ENCODE peak calls at places on chromosomes 11 and 22, in nine cellular contexts. S, M, G, X, P, F, V, Q and J are unnamed samples.
A peak's percentile ranks its signal among the peaks of the same experiment; 100 is the strongest.

GRCh38 chr11:41003339-41003992 is 456.0 kb downstream of the LRRC4C start:
- DNase-seq in F (no peak), P (no peak), X (no peak), M (no peak), G (peak; percentile 12), Q (no peak), S (no peak), V (no peak), J (no peak)

GRCh38 chr22:47190957-47191323 is 428.5 kb downstream of the TBC1D22A start:
- DNase-seq in P (no peak), V (peak; percentile 8), S (no peak), M (no peak), G (no peak), X (no peak), F (no peak), Q (no peak), J (no peak)

GRCh38 chr11:23749762-23750430 is 747.0 kb upstream of the LUZP2 start:
- DNase-seq in S (no peak), X (no peak), P (no peak), G (no peak), V (no peak), Q (no peak), M (peak; percentile 11), F (no peak), J (no peak)

GRCh38 chr11:62687508-62688396 is 1.6 kb downstream of the LRRN4CL start:
- DNase-seq in M (no peak), S (no peak), X (no peak), P (no peak), V (no peak), G (no peak), Q (no peak), F (peak; percentile 53), J (no peak)

GRCh38 chr11:83033972-83034672 is 37.6 kb downstream of the RAB30 start:
- DNase-seq in Q (no peak), P (no peak), X (no peak), M (peak; percentile 97), V (no peak), F (peak; percentile 56), G (no peak), S (peak; percentile 73), J (no peak)

GRCh38 chr22:50507991-50508884 is at the start of gene NCAPH2:
- DNase-seq in M (peak; percentile 94), P (peak; percentile 96), X (peak; percentile 94), S (peak; percentile 99), G (peak; percentile 98), Q (peak; percentile 97), F (peak; percentile 98), V (peak; percentile 94), J (peak; percentile 95)

GRCh38 chr11:96794152-96794551 is 404.3 kb downstream of the JRKL start:
- DNase-seq in P (no peak), F (no peak), G (no peak), X (no peak), M (no peak), S (no peak), Q (no peak), V (no peak), J (no peak)

GRCh38 chr22:31223786-31224191 is 11.7 kb downstream of the LIMK2 start:
- DNase-seq in X (no peak), G (no peak), P (no peak), Q (no peak), S (no peak), F (no peak), M (no peak), V (no peak), J (no peak)

GRCh38 chr11:93740802-93741093 is 547 bp downstream of the TAF1D start:
- DNase-seq in X (peak; percentile 70), F (peak; percentile 64), Q (no peak), P (peak; percentile 60), M (peak; percentile 68), G (peak; percentile 29), S (peak; percentile 74), V (no peak), J (peak; percentile 51)

GRCh38 chr22:45418056-45418769 is 4.7 kb downstream of the RIBC2 start:
- DNase-seq in S (no peak), X (no peak), P (no peak), V (no peak), Q (no peak), M (no peak), F (no peak), G (no peak), J (no peak)

GRCh38 chr22:28835630-28836189 is 35.3 kb upstream of the XBP1 start:
- DNase-seq in G (no peak), S (no peak), M (no peak), P (no peak), X (no peak), V (no peak), Q (no peak), F (no peak), J (no peak)

GRCh38 chr22:46612904-46613605 is 7.1 kb upstream of the GRAMD4 start:
- DNase-seq in S (no peak), G (no peak), Q (peak; percentile 20), P (peak; percentile 41), M (no peak), V (no peak), F (no peak), X (no peak), J (peak; percentile 81)

GRCh38 chr11:121236115-121237001 is 56.2 kb upstream of the SC5D start:
- DNase-seq in F (no peak), V (no peak), P (no peak), Q (no peak), M (peak; percentile 53), G (peak; percentile 37), X (no peak), S (no peak), J (no peak)
- H3K4me3 ChIP-seq in F (no peak overlapping the region), V (no peak overlapping the region), P (no peak overlapping the region), Q (no peak overlapping the region), M (no peak overlapping the region), G (peak overlapping the region; percentile 8), X (no peak overlapping the region), S (no peak overlapping the region), J (no peak overlapping the region)

GRCh38 chr11:44308923-44309482 is 936 bp downstream of the ALX4 start:
- DNase-seq in M (peak; percentile 25), Q (no peak), S (no peak), X (no peak), V (no peak), F (no peak), P (no peak), G (no peak), J (no peak)
- H3K4me3 ChIP-seq in M (peak overlapping the region; percentile 45), Q (no peak overlapping the region), S (peak overlapping the region; percentile 36), X (peak overlapping the region; percentile 56), V (no peak overlapping the region), F (peak overlapping the region; percentile 26), P (no peak overlapping the region), G (peak overlapping the region; percentile 3), J (no peak overlapping the region)

GRCh38 chr11:6395470-6396060 is 5.3 kb downstream of the SMPD1 start:
- DNase-seq in M (no peak), F (no peak), X (no peak), Q (no peak), V (no peak), G (no peak), S (no peak), P (no peak), J (no peak)
- H3K4me3 ChIP-seq in M (no peak overlapping the region), F (no peak overlapping the region), X (no peak overlapping the region), Q (no peak overlapping the region), V (no peak overlapping the region), G (no peak overlapping the region), S (no peak overlapping the region), P (no peak overlapping the region), J (no peak overlapping the region)

GRCh38 chr11:44377121-44377520 is 67.2 kb upstream of the ALX4 start:
- DNase-seq in G (no peak), M (no peak), F (no peak), P (no peak), V (no peak), S (no peak), Q (no peak), X (no peak), J (no peak)

GRCh38 chr11:44377914-44378321 is 68.0 kb upstream of the ALX4 start:
- DNase-seq in F (no peak), V (no peak), G (no peak), S (no peak), P (no peak), M (no peak), Q (no peak), X (no peak), J (no peak)

GRCh38 chr11:44374001-44374400 is 64.1 kb upstream of the ALX4 start:
- DNase-seq in M (no peak), X (no peak), V (no peak), P (no peak), F (no peak), Q (no peak), G (no peak), S (no peak), J (no peak)

GRCh38 chr11:44379141-44380008 is 69.4 kb upstream of the ALX4 start:
- DNase-seq in F (no peak), M (no peak), G (no peak), V (no peak), P (no peak), Q (no peak), X (no peak), S (no peak), J (no peak)

GRCh38 chr11:44376423-44376822 is 66.5 kb upstream of the ALX4 start:
- DNase-seq in Q (no peak), F (no peak), P (no peak), X (no peak), V (no peak), M (no peak), S (no peak), G (no peak), J (no peak)
- H3K4me3 ChIP-seq in Q (no peak overlapping the region), F (no peak overlapping the region), P (no peak overlapping the region), X (no peak overlapping the region), V (no peak overlapping the region), M (no peak overlapping the region), S (no peak overlapping the region), G (no peak overlapping the region), J (no peak overlapping the region)

DNA sequence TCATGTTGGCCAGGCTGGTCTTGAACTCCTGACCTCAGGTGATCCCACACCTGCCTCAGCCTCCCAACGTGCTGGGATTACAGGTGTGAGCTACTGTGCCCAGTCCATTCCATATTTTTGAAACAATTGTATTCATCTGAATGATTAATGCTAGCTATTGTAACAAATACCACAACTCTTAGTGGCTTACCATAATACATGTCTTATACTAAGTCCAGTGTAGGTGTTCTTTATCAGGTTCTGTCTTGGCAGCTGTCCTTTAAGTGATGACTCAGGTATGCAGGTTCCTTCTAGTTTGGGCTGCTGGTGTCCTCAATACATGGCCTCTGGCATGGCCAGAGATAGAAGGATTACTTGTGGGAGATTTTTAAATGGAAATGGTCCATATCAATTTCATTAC is 39.0 kb downstream of the UVRAG start:
- DNase-seq in S (no peak), X (no peak), P (no peak), F (no peak), V (no peak), G (no peak), M (no peak), Q (no peak), J (no peak)
- H3K4me3 ChIP-seq in S (no peak overlapping the region), X (no peak overlapping the region), P (no peak overlapping the region), F (no peak overlapping the region), V (no peak overlapping the region), G (no peak overlapping the region), M (no peak overlapping the region), Q (no peak overlapping the region), J (no peak overlapping the region)

DNA sequence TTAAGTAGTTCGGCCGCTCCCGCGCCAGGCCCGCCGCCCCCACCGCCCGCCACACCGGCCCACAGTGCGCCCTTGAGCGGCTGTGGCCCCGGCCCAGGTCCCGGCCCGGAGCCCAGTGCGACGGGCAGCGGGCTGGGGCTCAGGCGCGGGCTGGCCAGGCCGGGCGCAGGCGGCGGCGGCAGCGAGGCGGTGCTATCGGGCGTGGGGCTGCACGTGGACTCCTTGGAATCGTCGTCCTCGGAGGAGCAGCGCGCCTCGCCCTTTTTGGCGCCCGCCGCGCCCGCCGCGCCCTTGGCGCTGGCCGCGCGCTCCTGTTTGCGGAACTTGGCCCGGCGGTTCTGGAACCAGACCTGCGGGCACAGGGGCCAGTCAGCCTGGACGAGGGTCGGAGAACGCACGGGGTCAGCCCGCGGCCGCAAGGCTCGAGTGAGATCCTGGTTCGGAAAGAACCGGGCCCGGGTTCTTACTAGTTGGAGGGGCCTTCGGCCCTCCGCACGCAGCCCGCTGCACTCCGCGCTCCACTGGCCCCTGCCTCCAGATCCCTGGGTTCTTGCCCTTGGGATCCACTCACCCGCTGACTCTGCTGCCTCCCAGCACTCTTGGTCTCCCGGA is 4.0 kb downstream of the PHOX2A start:
- DNase-seq in Q (no peak), V (no peak), X (no peak), M (peak; percentile 33), S (peak; percentile 68), F (peak; percentile 67), G (no peak), P (no peak), J (no peak)
- H3K4me3 ChIP-seq in Q (no peak overlapping the region), V (no peak overlapping the region), X (no peak overlapping the region), M (peak overlapping the region; percentile 43), S (no peak overlapping the region), F (peak overlapping the region; percentile 25), G (peak overlapping the region; percentile 15), P (no peak overlapping the region), J (no peak overlapping the region)